ENCODE peak calls at places on chromosomes 7 and 10, in six cellular contexts. J is IMR-90, Z is neuronal stem cell, H is mesenchymal stem cell, M is trophoblast cell, I is H1. W is an unnamed sample.
A peak's percentile ranks its signal among the peaks of the same experiment; 100 is the strongest.

GRCh38 chr7:4288791-4289190 is 393.3 kb upstream of the FOXK1 start:
- DNase-seq in M (peak; percentile 8), I (no peak), Z (no peak), J (no peak), H (no peak), W (no peak)

GRCh38 chr7:100854146-100854895 is 1.8 kb downstream of the SLC12A9 start:
- DNase-seq in Z (no peak), M (no peak), H (no peak), I (no peak), J (no peak), W (no peak)

GRCh38 chr10:34160595-34160994 is 654.5 kb downstream of the PARD3 start:
- DNase-seq in H (no peak), I (no peak), J (no peak), M (no peak), Z (no peak), W (no peak)

GRCh38 chr10:30373596-30374327 is 24.7 kb upstream of the MTPAP start:
- DNase-seq in H (no peak), I (no peak), Z (no peak), M (no peak), J (no peak), W (no peak)

GRCh38 chr10:63711866-63712716 is 190.9 kb downstream of the REEP3 start:
- DNase-seq in I (no peak), J (peak; percentile 97), M (no peak), H (peak; percentile 93), Z (no peak), W (peak; percentile 33)

GRCh38 chr10:48526371-48526821 is 78.5 kb downstream of the ARHGAP22 start:
- DNase-seq in H (peak; percentile 67), M (no peak), I (no peak), J (peak; percentile 92), Z (peak; percentile 36), W (no peak)

GRCh38 chr10:28089467-28089866 is 90.6 kb upstream of the ODAD2 start:
- DNase-seq in I (no peak), J (peak; percentile 94), Z (no peak), M (peak; percentile 30), H (peak; percentile 93), W (peak; percentile 8)

GRCh38 chr10:43061764-43062163 is 15.1 kb upstream of the RET start:
- DNase-seq in H (peak; percentile 72), M (peak; percentile 16), Z (no peak), I (no peak), J (peak; percentile 9), W (no peak)

GRCh38 chr10:17816208-17816607 is 7.1 kb downstream of the MRC1 start:
- DNase-seq in Z (no peak), I (no peak), J (no peak), M (no peak), H (no peak), W (no peak)

GRCh38 chr10:124259139-124259825 is 159.4 kb downstream of the OAT start:
- DNase-seq in J (no peak), I (no peak), Z (no peak), M (no peak), H (peak; percentile 10), W (peak; percentile 33)

GRCh38 chr10:13651969-13652720 is 65.4 kb downstream of the PRPF18 start:
- DNase-seq in I (no peak), J (no peak), Z (no peak), M (no peak), H (no peak), W (no peak)

GRCh38 chr7:44534087-44534486 is 7.0 kb downstream of the NPC1L1 start:
- DNase-seq in H (peak; percentile 87), I (no peak), Z (no peak), M (no peak), J (peak; percentile 77), W (no peak)

GRCh38 chr10:46297406-46298204 is 10.8 kb downstream of the ANTXRL start:
- DNase-seq in M (peak; percentile 37), J (no peak), H (no peak), I (no peak), Z (no peak), W (no peak)

GRCh38 chr7:118648002-118648401 is 423.5 kb downstream of the ANKRD7 start:
- DNase-seq in J (no peak), Z (no peak), H (no peak), M (no peak), I (no peak), W (peak; percentile 37)

DNA sequence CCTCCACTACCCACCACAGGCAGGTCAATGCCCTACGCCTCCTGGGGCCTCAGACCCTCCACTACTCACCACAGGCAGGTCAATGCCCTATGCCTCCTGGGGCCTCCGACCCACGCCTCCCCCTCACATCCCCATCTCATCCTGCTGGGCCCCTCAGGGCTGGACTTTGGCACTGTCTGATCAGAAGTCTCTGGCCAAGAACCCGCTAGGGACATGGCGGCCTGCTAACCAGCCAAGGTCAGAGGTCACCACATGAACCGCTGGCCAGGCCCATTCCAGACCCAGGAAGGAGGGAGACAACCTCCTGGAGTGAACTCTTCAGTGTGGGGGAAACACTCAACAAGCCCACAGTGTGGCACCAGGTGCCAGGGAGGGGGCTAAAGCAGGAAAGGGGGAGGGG is 55.8 kb downstream of the STK32C start:
- DNase-seq in I (no peak), Z (no peak), M (no peak), H (no peak), J (no peak), W (no peak)
- H3K4ac ChIP-seq in I (no peak overlapping the region), Z (peak overlapping the region; percentile 23), M (no peak overlapping the region), H (no peak overlapping the region), J (no peak overlapping the region), W (no peak overlapping the region)

GRCh38 chr10:70145166-70145665 is 1.3 kb downstream of the TYSND1 start:
- DNase-seq in M (no peak), I (no peak), J (no peak), H (peak; percentile 13), Z (no peak), W (no peak)
- H3K4me3 ChIP-seq in M (peak overlapping the region; percentile 71), I (peak overlapping the region; percentile 51), J (peak overlapping the region; percentile 49), H (peak overlapping the region; percentile 83), Z (peak overlapping the region; percentile 83), W (no peak overlapping the region)

GRCh38 chr7:150400779-150401423 is 21.8 kb downstream of the ZNF775 start:
- DNase-seq in J (no peak), Z (no peak), H (no peak), I (no peak), M (no peak), W (peak; percentile 57)
- H3K4ac ChIP-seq in J (no peak overlapping the region), Z (no peak overlapping the region), H (peak overlapping the region; percentile 41), I (peak overlapping the region; percentile 61), M (peak overlapping the region; percentile 90), W (no peak overlapping the region)

GRCh38 chr10:122298206-122298597 is 27.1 kb downstream of the BTBD16 start:
- DNase-seq in I (no peak), M (no peak), H (no peak), Z (no peak), J (no peak), W (no peak)

GRCh38 chr10:122299423-122300075 is 28.5 kb downstream of the BTBD16 start:
- DNase-seq in M (no peak), H (no peak), I (no peak), J (no peak), Z (no peak), W (no peak)

GRCh38 chr10:122297583-122297982 is 26.5 kb downstream of the BTBD16 start:
- DNase-seq in H (no peak), I (no peak), Z (no peak), J (no peak), M (no peak), W (no peak)

GRCh38 chr10:122296363-122297120 is 25.4 kb downstream of the BTBD16 start:
- DNase-seq in H (no peak), J (no peak), I (no peak), M (no peak), Z (no peak), W (no peak)

GRCh38 chr10:122298598-122299301 is 27.7 kb downstream of the BTBD16 start:
- DNase-seq in I (peak; percentile 70), H (peak; percentile 80), Z (peak; percentile 64), J (peak; percentile 72), M (peak; percentile 81), W (peak; percentile 82)
- H3K4me3 ChIP-seq in I (no peak overlapping the region), H (peak overlapping the region; percentile 50), Z (no peak overlapping the region), J (no peak overlapping the region), M (no peak overlapping the region), W (no peak overlapping the region)

GRCh38 chr10:102131286-102132170 is 1.3 kb upstream of the PPRC1 start:
- DNase-seq in H (peak; percentile 51), M (no peak), I (no peak), J (peak; percentile 64), Z (no peak), W (no peak)

GRCh38 chr10:102133373-102134195 is 744 bp downstream of the PPRC1 start:
- DNase-seq in I (no peak), H (peak; percentile 85), M (peak; percentile 72), J (peak; percentile 70), Z (peak; percentile 45), W (peak; percentile 84)

GRCh38 chr10:102134416-102134815 is 1.6 kb downstream of the PPRC1 start:
- DNase-seq in Z (no peak), I (no peak), H (no peak), M (no peak), J (no peak), W (no peak)

GRCh38 chr10:102132193-102132562 is 662 bp upstream of the PPRC1 start:
- DNase-seq in M (no peak), H (no peak), J (no peak), I (no peak), Z (no peak), W (no peak)

GRCh38 chr10:102132563-102133372 is at the start of gene PPRC1:
- DNase-seq in H (peak; percentile 100), I (peak; percentile 97), Z (peak; percentile 97), M (peak; percentile 98), J (peak; percentile 99), W (peak; percentile 100)
- H3K4ac ChIP-seq in H (peak within 1 kb of the TSS; percentile 96), I (peak within 1 kb of the TSS; percentile 85), Z (no peak within 1 kb of the TSS), M (peak within 1 kb of the TSS; percentile 95), J (peak within 1 kb of the TSS; percentile 91), W (peak within 1 kb of the TSS; percentile 96)